ENCODE peak calls at places on chromosome 17, in nine cellular contexts. One of them, this sample, is unnamed.

GRCh38 chr17:74631468-74632195 is 8.1 kb upstream of the CD300E start:
- DNase-seq in iris pigment epithelial cell: no peak
- DNase-seq in PC-3: no peak
- DNase-seq in NCI-H1930: no peak
- DNase-seq in EL: peak
- DNase-seq in hypothalamus: no peak
- DNase-seq in NCI-H524: no peak
- DNase-seq in NCI-H345: no peak
- DNase-seq in NCI-H1092 treated with DMSO at 0.1 percent for 48 hours: no peak
- DNase-seq in this sample: no peak

GRCh38 chr17:3556905-3557767 is 476 bp downstream of the TRPV3 start:
- DNase-seq in NCI-H1092 treated with DMSO at 0.1 percent for 48 hours: no peak
- DNase-seq in NCI-H345: no peak
- DNase-seq in iris pigment epithelial cell: no peak
- DNase-seq in hypothalamus: no peak
- DNase-seq in EL: no peak
- DNase-seq in NCI-H1930: no peak
- DNase-seq in NCI-H524: no peak
- DNase-seq in PC-3: peak
- DNase-seq in this sample: no peak

GRCh38 chr17:79757140-79757745 is 20.7 kb upstream of the CBX2 start:
- DNase-seq in NCI-H1930: no peak
- DNase-seq in hypothalamus: no peak
- DNase-seq in NCI-H524: no peak
- DNase-seq in EL: no peak
- DNase-seq in NCI-H1092 treated with DMSO at 0.1 percent for 48 hours: no peak
- DNase-seq in PC-3: no peak
- DNase-seq in NCI-H345: no peak
- DNase-seq in iris pigment epithelial cell: no peak
- DNase-seq in this sample: no peak

GRCh38 chr17:40283662-40284061 is 4.0 kb upstream of the CDC6 start:
- DNase-seq in NCI-H1930: no peak
- DNase-seq in EL: peak
- DNase-seq in NCI-H1092 treated with DMSO at 0.1 percent for 48 hours: no peak
- DNase-seq in NCI-H345: no peak
- DNase-seq in iris pigment epithelial cell: peak
- DNase-seq in PC-3: peak
- DNase-seq in hypothalamus: no peak
- DNase-seq in NCI-H524: no peak
- DNase-seq in this sample: no peak

GRCh38 chr17:77802811-77803220 is 155.7 kb upstream of the TNRC6C start:
- DNase-seq in NCI-H524: peak
- DNase-seq in iris pigment epithelial cell: peak
- DNase-seq in NCI-H1930: no peak
- DNase-seq in NCI-H1092 treated with DMSO at 0.1 percent for 48 hours: peak
- DNase-seq in PC-3: no peak
- DNase-seq in EL: no peak
- DNase-seq in hypothalamus: peak
- DNase-seq in NCI-H345: peak
- DNase-seq in this sample: no peak

GRCh38 chr17:50076221-50076590 is 18.9 kb upstream of the PDK2 start:
- DNase-seq in NCI-H1092 treated with DMSO at 0.1 percent for 48 hours: no peak
- DNase-seq in EL: no peak
- DNase-seq in hypothalamus: no peak
- DNase-seq in iris pigment epithelial cell: no peak
- DNase-seq in NCI-H345: no peak
- DNase-seq in NCI-H1930: no peak
- DNase-seq in PC-3: no peak
- DNase-seq in NCI-H524: no peak
- DNase-seq in this sample: no peak

GRCh38 chr17:29166507-29166887 is 13.7 kb downstream of the MYO18A start:
- DNase-seq in hypothalamus: no peak
- DNase-seq in iris pigment epithelial cell: no peak
- DNase-seq in PC-3: no peak
- DNase-seq in NCI-H345: no peak
- DNase-seq in NCI-H524: no peak
- DNase-seq in EL: no peak
- DNase-seq in NCI-H1092 treated with DMSO at 0.1 percent for 48 hours: no peak
- DNase-seq in NCI-H1930: no peak
- DNase-seq in this sample: no peak

GRCh38 chr17:82486186-82487084 is 27.9 kb downstream of the NARF start:
- DNase-seq in iris pigment epithelial cell: no peak
- DNase-seq in NCI-H1930: no peak
- DNase-seq in NCI-H524: no peak
- DNase-seq in NCI-H345: no peak
- DNase-seq in NCI-H1092 treated with DMSO at 0.1 percent for 48 hours: no peak
- DNase-seq in PC-3: no peak
- DNase-seq in EL: no peak
- DNase-seq in hypothalamus: no peak
- DNase-seq in this sample: no peak

GRCh38 chr17:10205549-10206185 is 7.3 kb upstream of the GAS7 start:
- DNase-seq in iris pigment epithelial cell: no peak
- DNase-seq in NCI-H345: no peak
- DNase-seq in NCI-H524: no peak
- DNase-seq in hypothalamus: no peak
- DNase-seq in PC-3: no peak
- DNase-seq in NCI-H1092 treated with DMSO at 0.1 percent for 48 hours: no peak
- DNase-seq in NCI-H1930: no peak
- DNase-seq in EL: no peak
- DNase-seq in this sample: no peak

GRCh38 chr17:78252111-78252634 is 20.7 kb downstream of the TMEM235 start:
- DNase-seq in hypothalamus: no peak
- DNase-seq in NCI-H345: no peak
- DNase-seq in NCI-H1930: no peak
- DNase-seq in NCI-H524: no peak
- DNase-seq in PC-3: no peak
- DNase-seq in EL: no peak
- DNase-seq in iris pigment epithelial cell: no peak
- DNase-seq in NCI-H1092 treated with DMSO at 0.1 percent for 48 hours: no peak
- DNase-seq in this sample: peak

GRCh38 chr17:3040882-3041281 is 22.5 kb downstream of the OR1D5 start:
- DNase-seq in PC-3: no peak
- DNase-seq in NCI-H524: no peak
- DNase-seq in NCI-H1092 treated with DMSO at 0.1 percent for 48 hours: no peak
- DNase-seq in NCI-H345: no peak
- DNase-seq in NCI-H1930: no peak
- DNase-seq in hypothalamus: no peak
- DNase-seq in iris pigment epithelial cell: no peak
- DNase-seq in EL: no peak
- DNase-seq in this sample: no peak

GRCh38 chr17:45227101-45227591 is 5.5 kb downstream of the FMNL1 start:
- DNase-seq in NCI-H524: no peak
- DNase-seq in NCI-H345: no peak
- DNase-seq in NCI-H1092 treated with DMSO at 0.1 percent for 48 hours: no peak
- DNase-seq in PC-3: no peak
- DNase-seq in EL: no peak
- DNase-seq in hypothalamus: no peak
- DNase-seq in iris pigment epithelial cell: no peak
- DNase-seq in NCI-H1930: no peak
- DNase-seq in this sample: no peak

GRCh38 chr17:42315402-42316156 is 27.3 kb downstream of the STAT5A start:
- DNase-seq in iris pigment epithelial cell: no peak
- DNase-seq in NCI-H1092 treated with DMSO at 0.1 percent for 48 hours: no peak
- DNase-seq in hypothalamus: no peak
- DNase-seq in NCI-H345: no peak
- DNase-seq in NCI-H1930: no peak
- DNase-seq in PC-3: no peak
- DNase-seq in EL: no peak
- DNase-seq in NCI-H524: no peak
- DNase-seq in this sample: no peak

GRCh38 chr17:71085238-71086033 is 916.1 kb downstream of the KCNJ2 start:
- DNase-seq in EL: peak
- DNase-seq in PC-3: peak
- DNase-seq in iris pigment epithelial cell: no peak
- DNase-seq in NCI-H524: peak
- DNase-seq in hypothalamus: no peak
- DNase-seq in NCI-H345: peak
- DNase-seq in NCI-H1092 treated with DMSO at 0.1 percent for 48 hours: peak
- DNase-seq in NCI-H1930: no peak
- DNase-seq in this sample: no peak

GRCh38 chr17:29561541-29562517 is 5.0 kb downstream of the ABHD15 start:
- DNase-seq in iris pigment epithelial cell: peak
- DNase-seq in NCI-H345: no peak
- DNase-seq in NCI-H1930: no peak
- DNase-seq in PC-3: no peak
- DNase-seq in EL: no peak
- DNase-seq in NCI-H524: peak
- DNase-seq in hypothalamus: no peak
- DNase-seq in NCI-H1092 treated with DMSO at 0.1 percent for 48 hours: no peak
- DNase-seq in this sample: no peak

GRCh38 chr17:29347831-29348281 is 42.3 kb upstream of the TAOK1 start:
- DNase-seq in iris pigment epithelial cell: peak
- DNase-seq in PC-3: peak
- DNase-seq in NCI-H524: no peak
- DNase-seq in hypothalamus: no peak
- DNase-seq in EL: peak
- DNase-seq in NCI-H345: no peak
- DNase-seq in NCI-H1092 treated with DMSO at 0.1 percent for 48 hours: no peak
- DNase-seq in NCI-H1930: no peak
- DNase-seq in this sample: no peak

GRCh38 chr17:82489851-82490511 is 29.6 kb upstream of the FOXK2 start:
- DNase-seq in NCI-H345: no peak
- DNase-seq in NCI-H1930: no peak
- DNase-seq in EL: no peak
- DNase-seq in NCI-H1092 treated with DMSO at 0.1 percent for 48 hours: no peak
- DNase-seq in hypothalamus: no peak
- DNase-seq in PC-3: no peak
- DNase-seq in iris pigment epithelial cell: no peak
- DNase-seq in NCI-H524: peak
- DNase-seq in this sample: no peak

GRCh38 chr17:27455914-27456680 is at the start of gene KSR1:
- DNase-seq in EL: peak
- DNase-seq in hypothalamus: peak
- DNase-seq in NCI-H345: peak
- DNase-seq in NCI-H524: peak
- DNase-seq in iris pigment epithelial cell: peak
- DNase-seq in PC-3: peak
- DNase-seq in NCI-H1930: peak
- DNase-seq in NCI-H1092 treated with DMSO at 0.1 percent for 48 hours: peak
- DNase-seq in this sample: peak

GRCh38 chr17:956905-957304 is 22.7 kb downstream of the NXN start:
- DNase-seq in NCI-H524: peak
- DNase-seq in NCI-H1092 treated with DMSO at 0.1 percent for 48 hours: no peak
- DNase-seq in hypothalamus: no peak
- DNase-seq in NCI-H345: no peak
- DNase-seq in NCI-H1930: no peak
- DNase-seq in iris pigment epithelial cell: peak
- DNase-seq in EL: peak
- DNase-seq in PC-3: peak
- DNase-seq in this sample: no peak

GRCh38 chr17:78126895-78127239 is 1.7 kb downstream of the TMC6 start:
- DNase-seq in NCI-H524: no peak
- DNase-seq in PC-3: no peak
- DNase-seq in NCI-H1930: no peak
- DNase-seq in EL: no peak
- DNase-seq in NCI-H345: no peak
- DNase-seq in iris pigment epithelial cell: no peak
- DNase-seq in NCI-H1092 treated with DMSO at 0.1 percent for 48 hours: no peak
- DNase-seq in hypothalamus: no peak
- DNase-seq in this sample: no peak

GRCh38 chr17:48162946-48163506 is 55.5 kb downstream of the SNX11 start:
- DNase-seq in NCI-H1930: no peak
- DNase-seq in hypothalamus: no peak
- DNase-seq in NCI-H1092 treated with DMSO at 0.1 percent for 48 hours: peak
- DNase-seq in PC-3: peak
- DNase-seq in NCI-H345: no peak
- DNase-seq in EL: peak
- DNase-seq in iris pigment epithelial cell: peak
- DNase-seq in NCI-H524: no peak
- DNase-seq in this sample: no peak

GRCh38 chr17:488993-489757 is 136.6 kb upstream of the RPH3AL start:
- DNase-seq in NCI-H1930: no peak
- DNase-seq in iris pigment epithelial cell: peak
- DNase-seq in PC-3: no peak
- DNase-seq in NCI-H524: no peak
- DNase-seq in NCI-H345: no peak
- DNase-seq in EL: peak
- DNase-seq in hypothalamus: no peak
- DNase-seq in NCI-H1092 treated with DMSO at 0.1 percent for 48 hours: no peak
- DNase-seq in this sample: no peak

GRCh38 chr17:10600551-10600950 is 51.1 kb upstream of the MYH2 start:
- DNase-seq in PC-3: peak
- DNase-seq in hypothalamus: no peak
- DNase-seq in EL: peak
- DNase-seq in iris pigment epithelial cell: no peak
- DNase-seq in NCI-H524: no peak
- DNase-seq in NCI-H1930: no peak
- DNase-seq in NCI-H1092 treated with DMSO at 0.1 percent for 48 hours: no peak
- DNase-seq in NCI-H345: no peak
- DNase-seq in this sample: no peak

GRCh38 chr17:17740627-17741237 is 59.5 kb downstream of the RAI1 start:
- DNase-seq in hypothalamus: peak
- DNase-seq in NCI-H524: peak
- DNase-seq in NCI-H1092 treated with DMSO at 0.1 percent for 48 hours: no peak
- DNase-seq in iris pigment epithelial cell: no peak
- DNase-seq in EL: no peak
- DNase-seq in NCI-H1930: no peak
- DNase-seq in NCI-H345: no peak
- DNase-seq in PC-3: no peak
- DNase-seq in this sample: no peak

GRCh38 chr17:4543557-4544026 is 11.6 kb downstream of the MYBBP1A start:
- DNase-seq in NCI-H524: no peak
- DNase-seq in EL: no peak
- DNase-seq in NCI-H345: no peak
- DNase-seq in NCI-H1092 treated with DMSO at 0.1 percent for 48 hours: no peak
- DNase-seq in iris pigment epithelial cell: no peak
- DNase-seq in hypothalamus: no peak
- DNase-seq in PC-3: no peak
- DNase-seq in NCI-H1930: no peak
- DNase-seq in this sample: no peak

GRCh38 chr17:21193031-21193430 is 20.9 kb downstream of the TMEM11 start:
- DNase-seq in PC-3: no peak
- DNase-seq in NCI-H345: peak
- DNase-seq in EL: no peak
- DNase-seq in NCI-H524: peak
- DNase-seq in hypothalamus: no peak
- DNase-seq in NCI-H1092 treated with DMSO at 0.1 percent for 48 hours: no peak
- DNase-seq in NCI-H1930: no peak
- DNase-seq in iris pigment epithelial cell: no peak
- DNase-seq in this sample: no peak

GRCh38 chr17:76197911-76198310 is 42.4 kb downstream of the RNF157 start:
- DNase-seq in NCI-H1930: no peak
- DNase-seq in NCI-H1092 treated with DMSO at 0.1 percent for 48 hours: no peak
- DNase-seq in iris pigment epithelial cell: no peak
- DNase-seq in PC-3: no peak
- DNase-seq in NCI-H524: no peak
- DNase-seq in NCI-H345: no peak
- DNase-seq in hypothalamus: no peak
- DNase-seq in EL: no peak
- DNase-seq in this sample: no peak

GRCh38 chr17:80843741-80844156 is 147.9 kb upstream of the CHMP6 start:
- DNase-seq in NCI-H524: no peak
- DNase-seq in PC-3: no peak
- DNase-seq in NCI-H1092 treated with DMSO at 0.1 percent for 48 hours: no peak
- DNase-seq in NCI-H345: no peak
- DNase-seq in EL: no peak
- DNase-seq in NCI-H1930: no peak
- DNase-seq in iris pigment epithelial cell: no peak
- DNase-seq in hypothalamus: no peak
- DNase-seq in this sample: peak

GRCh38 chr17:17508641-17509591 is 12.7 kb upstream of the RASD1 start:
- DNase-seq in EL: no peak
- DNase-seq in iris pigment epithelial cell: no peak
- DNase-seq in hypothalamus: no peak
- DNase-seq in NCI-H345: no peak
- DNase-seq in NCI-H1930: no peak
- DNase-seq in NCI-H1092 treated with DMSO at 0.1 percent for 48 hours: no peak
- DNase-seq in NCI-H524: no peak
- DNase-seq in PC-3: no peak
- DNase-seq in this sample: no peak

GRCh38 chr17:16419929-16420271 is 4.5 kb downstream of the TRPV2 start:
- DNase-seq in NCI-H345: no peak
- DNase-seq in NCI-H1092 treated with DMSO at 0.1 percent for 48 hours: no peak
- DNase-seq in EL: peak
- DNase-seq in iris pigment epithelial cell: peak
- DNase-seq in PC-3: peak
- DNase-seq in hypothalamus: no peak
- DNase-seq in NCI-H524: no peak
- DNase-seq in NCI-H1930: no peak
- DNase-seq in this sample: no peak